ENCODE peak calls at places on chromosomes 12 and 14, in four cellular contexts. U is stomach, Y is ovary, B is suprapubic skin. A is an unnamed sample.

GRCh38 chr12:52358575-52359350 is 8.5 kb downstream of the KRT85 start:
- DNase-seq in U (no peak), Y (no peak), B (peak), A (no peak)

GRCh38 chr14:44720707-44721106 is 213.6 kb upstream of the FSCB start:
- DNase-seq in U (no peak), Y (no peak), B (no peak), A (no peak)

GRCh38 chr14:34502826-34503225 is 36.7 kb downstream of the EAPP start:
- DNase-seq in U (no peak), Y (no peak), B (no peak), A (no peak)

GRCh38 chr12:7989827-7990491 is 42.6 kb upstream of the FOXJ2 start:
- DNase-seq in U (peak), Y (no peak), B (no peak), A (no peak)

GRCh38 chr14:69685217-69685616 is 73.8 kb downstream of the SUSD6 start:
- DNase-seq in U (no peak), Y (no peak), B (no peak), A (no peak)

GRCh38 chr12:96482086-96482485 is 7.3 kb upstream of the CFAP54 start:
- DNase-seq in U (no peak), Y (no peak), B (no peak), A (no peak)

GRCh38 chr14:38951451-38951850 is 151.6 kb downstream of the SEC23A start:
- DNase-seq in U (no peak), Y (no peak), B (no peak), A (no peak)

GRCh38 chr12:90515199-90516175 is 439.5 kb downstream of the CCER1 start:
- DNase-seq in U (no peak), Y (no peak), B (no peak), A (no peak)

GRCh38 chr12:89709994-89710872 is 1.6 kb upstream of the ATP2B1 start:
- DNase-seq in U (peak), Y (peak), B (peak), A (no peak)

GRCh38 chr12:112243255-112243965 is 118.0 kb downstream of the TRAFD1 start:
- DNase-seq in U (no peak), Y (no peak), B (no peak), A (no peak)

GRCh38 chr12:118145798-118146156 is 9.9 kb downstream of the PEBP1 start:
- DNase-seq in U (no peak), Y (no peak), B (no peak), A (no peak)

GRCh38 chr14:53536446-53536845 is 383.3 kb upstream of the DDHD1 start:
- DNase-seq in U (no peak), Y (no peak), B (no peak), A (no peak)

GRCh38 chr14:94161979-94162378 is 12.1 kb upstream of the PPP4R4 start:
- DNase-seq in U (no peak), Y (no peak), B (no peak), A (no peak)

GRCh38 chr14:85619866-85620265 is 89.9 kb downstream of the FLRT2 start:
- DNase-seq in U (no peak), Y (no peak), B (no peak), A (no peak)

GRCh38 chr14:105163040-105163742 is 5.4 kb downstream of the JAG2 start:
- DNase-seq in U (no peak), Y (no peak), B (no peak), A (no peak)

GRCh38 chr12:59499774-59500173 is 96.1 kb upstream of the SLC16A7 start:
- DNase-seq in U (no peak), Y (no peak), B (no peak), A (no peak)

GRCh38 chr14:101588990-101589389 is 27.7 kb downstream of the DIO3 start:
- DNase-seq in U (no peak), Y (no peak), B (peak), A (no peak)

GRCh38 chr14:65412881-65413738 is 580 bp downstream of the FUT8 start:
- DNase-seq in U (peak), Y (no peak), B (peak), A (peak)

GRCh38 chr14:65410640-65411039 is 1.9 kb upstream of the FUT8 start:
- DNase-seq in U (no peak), Y (no peak), B (no peak), A (no peak)

GRCh38 chr14:65412189-65412846 is at the start of gene FUT8:
- DNase-seq in U (peak), Y (peak), B (peak), A (peak)

GRCh38 chr14:65413739-65414045 is 1.2 kb downstream of the FUT8 start:
- DNase-seq in U (no peak), Y (no peak), B (no peak), A (no peak)

DNA sequence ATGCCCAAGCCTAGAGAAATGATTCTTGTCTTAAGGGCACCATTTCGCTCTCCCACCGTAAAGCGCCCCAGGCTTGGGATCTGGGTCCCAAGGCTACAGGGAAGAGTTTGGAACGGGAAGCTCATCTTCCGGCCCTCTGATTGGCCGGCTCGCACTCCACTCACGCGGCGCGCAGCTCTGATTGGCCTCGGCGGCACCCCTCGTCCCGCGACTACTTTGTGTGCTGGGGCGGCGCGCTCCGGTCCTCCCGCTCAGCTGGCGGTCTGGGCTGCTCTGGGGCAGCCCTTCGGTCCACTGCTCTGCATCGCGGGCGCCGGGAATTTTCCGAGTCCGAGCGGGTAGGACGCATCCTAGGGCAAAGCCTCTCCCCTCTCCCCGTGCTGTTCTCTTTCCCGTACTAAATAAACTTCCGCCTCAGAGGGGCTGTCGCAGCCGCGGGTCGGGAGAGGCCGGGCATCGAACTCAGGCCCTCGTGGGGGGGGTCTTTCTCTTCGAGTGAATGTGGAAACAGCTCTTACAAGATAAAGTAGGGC is 808 bp upstream of the FUT8 start:
- DNase-seq in U (peak), Y (peak), B (peak), A (peak)
- TF ChIP-seq POLR2A in U (no peak), Y (peak), B (no peak), A (no peak)

DNA sequence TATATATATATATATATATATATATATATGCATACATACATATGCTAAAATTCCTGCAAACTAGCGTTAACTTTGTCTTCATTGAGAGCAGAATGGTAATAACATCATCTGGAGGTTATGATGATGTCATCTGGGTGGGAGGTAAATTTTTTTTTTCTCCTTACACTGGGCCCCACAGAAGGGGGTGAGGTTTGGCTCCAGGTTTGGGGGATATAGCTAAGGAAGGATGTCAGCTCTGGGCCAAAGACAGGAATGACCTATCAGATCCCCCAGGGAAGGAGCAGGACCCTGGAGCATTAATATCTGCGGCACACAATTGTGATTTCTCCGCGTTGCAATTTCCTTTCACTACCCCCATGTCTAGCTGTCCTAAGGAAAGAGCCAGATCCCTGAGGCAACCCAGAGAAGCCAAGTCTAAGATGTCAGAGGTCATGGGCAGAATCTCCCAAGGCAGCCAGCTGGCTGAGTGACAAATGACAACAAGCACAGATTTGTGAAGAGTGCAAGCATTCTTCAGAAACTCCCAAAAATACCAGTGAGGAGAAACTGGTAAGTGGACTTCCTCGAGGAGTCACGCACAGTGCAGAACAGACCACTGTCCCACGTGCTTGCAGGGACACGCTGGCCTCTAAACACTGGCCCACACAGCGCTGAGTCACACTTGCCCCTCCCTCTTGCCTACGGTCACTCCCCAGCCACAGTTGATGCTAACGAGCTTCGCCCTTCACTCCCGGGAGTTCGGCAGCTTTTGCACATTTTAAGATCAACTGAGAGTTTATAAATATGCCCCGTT is 9.9 kb downstream of the UBC start:
- DNase-seq in U (peak), Y (peak), B (peak), A (peak)
- TF ChIP-seq EP300 in U (peak), Y (no peak), B (no peak), A (peak)

GRCh38 chr14:37167151-37168047 is 5.0 kb downstream of the SLC25A21 start:
- DNase-seq in U (no peak), Y (no peak), B (no peak), A (no peak)
- TF ChIP-seq POLR2A in U (no peak), Y (no peak), B (no peak), A (no peak)

GRCh38 chr12:14904854-14905253 is 19.2 kb upstream of the MGP start:
- DNase-seq in U (no peak), Y (no peak), B (no peak), A (no peak)
- TF ChIP-seq EP300 in U (no peak), Y (no peak), B (no peak), A (no peak)

DNA sequence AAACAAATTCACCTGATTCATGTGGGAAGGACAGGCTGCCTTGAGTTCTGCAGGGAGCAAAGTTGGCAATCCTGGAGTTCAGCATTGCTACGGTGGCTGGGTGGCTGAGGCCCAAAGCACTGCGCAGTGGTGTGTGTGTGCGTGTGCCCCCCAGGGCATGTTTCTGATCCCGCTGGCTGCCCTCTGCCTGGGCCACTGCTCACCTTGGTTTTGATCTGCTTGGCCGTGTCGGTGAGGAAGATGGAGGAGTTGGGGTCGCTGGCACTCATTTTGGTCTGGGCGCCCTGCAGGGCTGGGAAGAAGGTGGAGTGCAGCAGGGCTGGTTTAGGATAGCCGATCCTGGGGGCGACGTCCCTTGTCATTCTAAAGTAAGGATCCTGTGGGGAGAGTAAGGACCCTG is 19.1 kb downstream of the SLC25A47 start:
- DNase-seq in U (no peak), Y (no peak), B (no peak), A (no peak)
- TF ChIP-seq POLR2A in U (no peak), Y (no peak), B (no peak), A (no peak)

DNA sequence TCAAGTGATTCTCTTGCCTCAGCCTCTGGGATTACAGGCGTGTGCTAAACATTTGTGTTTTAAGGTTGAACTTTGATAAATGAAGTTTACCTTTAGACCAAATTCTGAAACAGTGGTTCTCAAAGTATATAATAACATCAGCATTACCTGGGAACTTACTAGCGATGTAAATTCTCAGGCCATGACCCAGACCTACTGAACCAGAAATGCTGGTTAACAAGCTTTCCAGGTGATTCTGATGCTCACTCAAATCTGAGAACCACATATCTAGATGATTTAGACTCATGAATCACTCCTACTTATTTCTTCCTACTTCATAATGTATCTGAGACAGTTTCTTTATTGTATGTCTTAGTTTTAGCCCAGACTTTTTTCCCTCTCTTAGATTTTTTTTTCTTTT is 43.6 kb downstream of the RAD51B start:
- DNase-seq in U (no peak), Y (no peak), B (no peak), A (no peak)
- TF ChIP-seq EP300 in U (no peak), Y (no peak), B (no peak), A (no peak)

GRCh38 chr12:110467847-110468211 is 228 bp downstream of the GPN3 start:
- DNase-seq in U (no peak), Y (no peak), B (no peak), A (no peak)

GRCh38 chr12:110466791-110467190 is 1.3 kb downstream of the GPN3 start:
- DNase-seq in U (no peak), Y (no peak), B (no peak), A (no peak)

GRCh38 chr12:110465024-110465423 is 3.0 kb downstream of the GPN3 start:
- DNase-seq in U (no peak), Y (no peak), B (no peak), A (no peak)

DNA sequence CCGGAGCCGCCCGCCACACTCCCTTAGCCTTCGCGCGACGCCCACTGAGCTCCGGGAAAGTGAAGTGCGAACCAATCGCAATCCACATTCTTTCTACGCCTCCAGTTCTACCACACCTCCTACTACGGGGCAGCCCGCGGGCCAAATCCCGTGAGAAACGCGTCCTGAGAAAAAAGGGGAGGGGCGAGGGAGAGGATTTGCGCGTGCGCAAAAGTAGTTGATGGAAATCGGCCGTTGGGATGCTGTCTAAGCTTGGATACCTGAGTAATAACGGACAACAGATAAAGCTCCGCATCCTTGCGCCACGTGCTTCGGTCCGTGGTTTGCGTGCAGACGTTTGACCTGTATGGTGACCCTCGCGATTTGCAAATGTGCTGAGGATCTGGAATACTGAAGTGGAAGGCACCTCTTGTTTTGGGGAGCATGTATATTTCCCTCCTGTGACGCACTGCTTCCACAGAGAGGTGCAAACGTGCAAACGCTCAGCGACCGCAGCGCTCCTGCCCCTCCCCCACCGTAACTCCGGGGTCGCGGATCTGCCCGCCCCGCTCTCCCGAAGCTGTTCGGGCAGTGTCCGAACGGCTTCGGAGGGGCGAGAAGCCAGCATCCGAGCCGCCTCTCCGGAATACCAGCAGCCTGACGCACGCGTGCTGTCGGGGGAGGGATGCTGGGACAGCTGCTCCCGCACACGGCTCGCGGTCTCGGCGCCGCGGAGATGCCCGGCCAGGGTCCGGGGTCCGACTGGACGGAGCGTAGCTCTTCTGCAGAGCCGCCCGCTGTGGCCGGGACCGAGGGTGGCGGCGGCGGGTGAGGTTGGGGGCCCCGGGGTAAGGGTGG is at the start of the genes FAM216A and GPN3:
- DNase-seq in U (peak), Y (peak), B (peak), A (peak)
- TF ChIP-seq POLR2A in U (no peak), Y (peak), B (no peak), A (peak)

DNA sequence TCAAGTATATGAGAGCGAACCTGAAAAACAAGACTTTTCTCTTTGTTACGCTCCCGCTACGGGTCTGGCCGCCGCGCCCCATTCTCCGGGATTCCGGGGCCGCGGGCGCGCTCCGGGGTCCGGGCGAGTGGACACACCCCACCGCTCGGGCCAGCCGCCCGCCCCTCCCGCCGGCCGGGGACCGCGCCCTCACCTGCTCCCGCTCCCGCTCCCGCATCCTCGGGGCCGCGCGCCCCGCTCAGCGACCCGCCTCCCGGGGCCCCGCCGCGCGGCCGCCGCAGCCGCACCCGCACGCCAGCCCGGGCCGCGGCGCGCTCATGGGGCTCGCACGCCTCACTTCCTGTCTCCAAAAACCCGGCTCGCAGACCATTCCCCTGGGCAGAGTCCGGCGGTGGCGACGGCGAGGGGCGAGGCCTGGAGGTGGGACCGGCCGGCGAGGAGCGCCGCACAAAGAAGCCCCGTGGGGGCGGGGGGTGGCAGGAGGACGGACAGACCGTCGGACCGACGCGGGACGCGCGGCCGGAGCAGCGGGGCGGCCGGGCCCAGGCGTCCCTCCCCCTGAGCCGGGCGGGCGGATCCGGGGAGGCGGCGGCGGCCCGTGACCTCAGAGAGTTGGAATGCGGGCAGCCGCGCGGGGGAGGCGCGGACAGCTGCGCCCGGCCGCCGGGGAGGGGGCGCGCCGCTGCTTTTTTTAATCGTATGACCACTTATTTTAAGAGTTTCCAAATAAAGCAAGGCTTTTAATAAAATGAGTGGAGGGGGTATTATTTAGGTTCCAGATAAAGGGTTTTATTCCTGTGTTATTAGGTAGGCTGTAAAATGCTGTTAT is at the start of gene PTPN21:
- DNase-seq in U (peak), Y (peak), B (peak), A (no peak)
- TF ChIP-seq EP300 in U (no peak), Y (no peak), B (no peak), A (no peak)

GRCh38 chr12:57088442-57089258 is at the start of gene NAB2:
- DNase-seq in U (peak), Y (peak), B (peak), A (peak)
- TF ChIP-seq POLR2A in U (no peak), Y (peak), B (peak), A (peak)

DNA sequence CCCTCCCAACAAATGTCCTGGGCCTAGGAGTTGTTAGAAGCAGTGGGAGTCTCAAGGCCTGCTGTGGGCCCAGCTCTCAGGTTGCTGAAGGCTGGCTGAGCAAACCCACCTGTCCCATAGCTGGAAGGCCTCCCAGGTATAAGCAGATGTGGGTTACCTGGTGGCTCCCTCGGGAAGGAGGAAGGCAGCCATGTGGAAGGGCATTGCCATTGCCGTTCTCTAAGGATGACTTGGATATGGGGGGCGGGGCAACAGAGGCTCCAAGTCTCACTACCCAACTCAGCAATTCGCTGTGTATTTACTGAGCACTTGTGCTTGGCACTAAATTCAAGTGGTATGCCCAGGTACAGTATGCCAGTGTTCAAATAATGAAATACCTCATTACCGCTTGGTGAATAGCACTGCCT is 23.4 kb downstream of the HSPB8 start:
- DNase-seq in U (no peak), Y (no peak), B (no peak), A (no peak)
- TF ChIP-seq EP300 in U (no peak), Y (no peak), B (no peak), A (no peak)